ENCODE peak calls at places on chromosomes 11 and 22, in four cellular contexts. V, Z, B and U are unnamed samples.

GRCh38 chr11:46050065-46050464 is 71.2 kb downstream of the PHF21A start:
- DNase-seq in V (peak; percentile 31), Z (peak; percentile 13), B (peak; percentile 45), U (no peak)

GRCh38 chr11:112597290-112597689 is 336.6 kb upstream of the PLET1 start:
- DNase-seq in Z (no peak), V (no peak), B (no peak), U (no peak)

GRCh38 chr11:57213282-57214086 is 23.6 kb downstream of the APLNR start:
- DNase-seq in B (no peak), V (no peak), Z (no peak), U (no peak)

GRCh38 chr11:108965602-108966001 is 300.7 kb downstream of the DDX10 start:
- DNase-seq in V (no peak), Z (no peak), B (no peak), U (no peak)

GRCh38 chr11:59173080-59173963 is 1.4 kb downstream of the DTX4 start:
- DNase-seq in B (peak; percentile 49), Z (no peak), V (peak; percentile 42), U (no peak)

GRCh38 chr22:48709453-48709852 is 1118.2 kb downstream of the BRD1 start:
- DNase-seq in Z (no peak), B (no peak), V (no peak), U (no peak)

GRCh38 chr11:1682225-1682901 is 14.6 kb upstream of the KRTAP5-6 start:
- DNase-seq in Z (no peak), B (no peak), V (no peak), U (no peak)

GRCh38 chr11:102004220-102004619 is 43.0 kb upstream of the CFAP300 start:
- DNase-seq in V (no peak), Z (no peak), B (no peak), U (no peak)

GRCh38 chr22:47811971-47812370 is 1049.5 kb downstream of the TBC1D22A start:
- DNase-seq in Z (no peak), B (no peak), V (no peak), U (no peak)

GRCh38 chr11:72227316-72228228 is 3.0 kb downstream of the INPPL1 start:
- DNase-seq in Z (no peak), B (no peak), V (peak; percentile 13), U (peak; percentile 62)

GRCh38 chr11:109035261-109035660 is 370.4 kb downstream of the DDX10 start:
- DNase-seq in Z (no peak), B (no peak), V (no peak), U (no peak)

GRCh38 chr22:29156507-29156906 is 49.2 kb upstream of the EMID1 start:
- DNase-seq in Z (no peak), B (no peak), V (no peak), U (peak; percentile 36)

DNA sequence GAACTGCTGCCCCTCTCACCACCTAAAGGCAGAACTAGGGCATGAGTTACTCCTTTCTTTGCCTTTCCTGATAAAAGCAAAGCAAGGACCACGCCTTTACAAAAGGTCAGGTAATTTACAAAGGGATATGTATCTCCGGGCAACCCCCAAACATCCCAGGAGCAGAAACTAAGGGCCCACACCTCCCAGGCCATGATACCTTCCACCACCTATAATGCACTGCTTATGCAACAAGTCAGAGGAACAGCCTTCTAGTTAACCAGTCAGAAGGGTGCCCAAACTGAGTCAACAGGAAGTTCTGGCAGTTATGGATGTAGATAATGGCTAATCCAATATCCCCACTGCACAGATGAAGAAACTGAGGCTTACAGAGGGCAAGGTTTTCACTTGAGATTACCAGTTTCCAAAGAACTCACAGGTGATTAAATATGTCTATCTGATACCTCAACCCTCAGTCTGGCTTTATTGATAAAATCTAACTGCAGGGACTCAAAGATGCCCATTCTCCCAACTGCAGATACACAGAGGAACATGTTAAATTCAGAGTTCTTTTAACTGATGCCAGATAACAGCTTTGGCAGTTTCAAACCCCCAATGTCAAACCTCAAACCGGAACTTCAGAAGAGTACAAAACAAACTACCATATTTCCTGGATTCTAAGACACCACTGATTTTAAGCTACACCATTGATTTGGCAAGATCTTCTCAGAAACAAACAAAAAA is 16.8 kb upstream of the CASTOR1 start:
- DNase-seq in V (no peak), Z (no peak), B (no peak), U (no peak)
- H3K4me3 ChIP-seq in V (no peak overlapping the region), Z (no peak overlapping the region), B (peak overlapping the region; percentile 15), U (peak overlapping the region; percentile 22)

GRCh38 chr11:279966-280761 is 2.0 kb downstream of the NLRP6 start:
- DNase-seq in V (no peak), Z (no peak), B (no peak), U (peak; percentile 66)

GRCh38 chr11:282630-283360 is 4.6 kb downstream of the NLRP6 start:
- DNase-seq in V (no peak), Z (no peak), B (no peak), U (peak; percentile 52)

GRCh38 chr11:280762-281485 is 2.7 kb downstream of the NLRP6 start:
- DNase-seq in B (no peak), Z (no peak), V (no peak), U (peak; percentile 77)

GRCh38 chr11:282171-282570 is 4.0 kb downstream of the NLRP6 start:
- DNase-seq in Z (no peak), B (no peak), V (no peak), U (no peak)

DNA sequence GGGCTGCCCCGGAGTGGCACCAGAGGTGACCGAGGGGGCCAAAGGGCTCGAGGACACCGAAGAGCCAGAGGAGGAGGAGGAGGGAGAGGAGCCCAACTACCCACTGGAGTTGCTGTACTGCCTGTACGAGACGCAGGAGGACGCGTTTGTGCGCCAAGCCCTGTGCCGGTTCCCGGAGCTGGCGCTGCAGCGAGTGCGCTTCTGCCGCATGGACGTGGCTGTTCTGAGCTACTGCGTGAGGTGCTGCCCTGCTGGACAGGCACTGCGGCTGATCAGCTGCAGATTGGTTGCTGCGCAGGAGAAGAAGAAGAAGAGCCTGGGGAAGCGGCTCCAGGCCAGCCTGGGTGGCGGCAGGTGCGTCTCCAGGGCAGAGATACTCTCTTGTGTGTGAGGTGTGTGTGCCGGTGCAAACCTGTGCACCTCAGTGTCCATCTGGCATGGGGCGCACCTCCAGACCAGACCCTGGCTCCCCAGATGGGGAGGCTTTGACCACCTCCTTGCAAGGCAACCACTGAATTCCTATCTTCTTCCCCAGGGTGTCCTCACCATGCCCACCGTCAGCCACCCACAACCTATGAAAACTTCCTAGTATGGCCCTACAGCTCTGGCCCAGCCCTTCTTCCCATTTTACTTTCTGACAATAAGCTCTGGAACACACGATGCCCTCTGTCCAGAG is 3.4 kb downstream of the NLRP6 start:
- DNase-seq in B (no peak), V (no peak), Z (no peak), U (peak; percentile 66)
- H3K27me3 ChIP-seq in B (no peaks in the 10 kb centered on the region), V (peaks cover 36% of the 10 kb centered on the region), Z (peaks cover 3% of the 10 kb centered on the region), U (peaks cover 85% of the 10 kb centered on the region)

DNA sequence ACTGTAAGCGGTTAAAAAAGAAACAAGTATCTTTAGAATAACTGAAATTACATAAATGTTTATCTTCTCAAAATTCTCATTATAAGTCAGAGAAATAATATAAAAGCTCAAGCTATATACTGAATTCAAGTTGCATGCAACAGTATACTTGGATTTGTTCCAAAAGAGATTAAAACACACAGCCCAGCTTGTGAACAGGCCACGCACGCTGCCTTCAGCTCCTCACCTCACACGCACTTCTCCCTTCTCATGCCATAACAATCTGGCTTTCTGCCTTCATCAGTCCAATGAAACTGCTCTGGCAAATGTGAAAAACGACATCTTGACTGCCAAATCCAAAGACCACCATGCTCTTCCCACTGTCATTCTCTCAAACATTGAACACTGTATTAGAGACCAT is 22.1 kb downstream of the ATP6V1E1 start:
- DNase-seq in Z (no peak), B (no peak), V (no peak), U (no peak)
- H3K27ac ChIP-seq in Z (no peak overlapping the region), B (no peak overlapping the region), V (no peak overlapping the region), U (no peak overlapping the region)

GRCh38 chr11:36487619-36488018 is 22.5 kb downstream of the TRAF6 start:
- DNase-seq in V (no peak), B (no peak), Z (no peak), U (no peak)
- H3K4me3 ChIP-seq in V (no peak overlapping the region), B (no peak overlapping the region), Z (no peak overlapping the region), U (no peak overlapping the region)

GRCh38 chr11:64711138-64711943 is 11.7 kb downstream of the NRXN2 start:
- DNase-seq in Z (peak; percentile 54), B (no peak), V (no peak), U (no peak)

GRCh38 chr11:64713781-64714363 is 9.1 kb downstream of the NRXN2 start:
- DNase-seq in Z (no peak), B (no peak), V (no peak), U (no peak)

GRCh38 chr11:64711944-64712306 is 11.1 kb downstream of the NRXN2 start:
- DNase-seq in B (no peak), Z (no peak), V (no peak), U (no peak)

GRCh38 chr11:64713031-64713780 is 9.8 kb downstream of the NRXN2 start:
- DNase-seq in B (peak; percentile 26), V (peak; percentile 42), Z (no peak), U (no peak)

GRCh38 chr11:64712430-64713030 is 10.5 kb downstream of the NRXN2 start:
- DNase-seq in B (no peak), Z (no peak), V (no peak), U (no peak)
- H3K27me3 ChIP-seq in B (peaks cover 44% of the 10 kb centered on the region), Z (peaks cover 42% of the 10 kb centered on the region), V (peaks cover 60% of the 10 kb centered on the region), U (peaks cover 100% of the 10 kb centered on the region)

GRCh38 chr22:20567371-20567847 is 60.0 kb downstream of the MED15 start:
- DNase-seq in Z (no peak), V (no peak), B (peak; percentile 87), U (peak; percentile 52)
- H3K27ac ChIP-seq in Z (no peak overlapping the region), V (peak overlapping the region; percentile 79), B (peak overlapping the region; percentile 97), U (peak overlapping the region; percentile 82)

DNA sequence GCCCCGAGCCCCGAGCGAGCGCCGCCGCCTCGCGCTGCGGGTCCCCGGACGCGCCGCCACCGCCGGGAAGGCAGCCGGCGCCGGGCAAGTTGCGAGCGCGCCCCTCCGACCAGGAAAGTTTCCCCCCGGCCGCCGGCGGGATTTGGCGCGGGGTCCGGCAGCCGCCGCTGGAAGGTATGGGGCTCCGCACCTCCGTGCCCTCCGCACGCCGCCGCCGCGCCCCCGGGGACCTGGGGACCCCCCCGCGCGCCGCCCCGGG is 281 bp downstream of the TSPAN18 start:
- DNase-seq in V (no peak), B (no peak), Z (no peak), U (no peak)
- H3K4me3 ChIP-seq in V (peak overlapping the region; percentile 92), B (no peak overlapping the region), Z (peak overlapping the region; percentile 14), U (peak overlapping the region; percentile 81)